ENCODE peak calls at places on chromosomes 4 and X, in six cellular contexts. V, E, U, L, S and Y are unnamed samples.

GRCh38 chrX:39822133-39822748 is 275.5 kb downstream of the BCOR start:
- DNase-seq in V (no peak), E (no peak), U (no peak), L (no peak), S (no peak), Y (no peak)

GRCh38 chr4:173505924-173506779 is 23.9 kb downstream of the HAND2 start:
- DNase-seq in V (peak; percentile 10), E (no peak), U (peak; percentile 49), L (no peak), S (no peak), Y (peak; percentile 89)

GRCh38 chr4:52874948-52875347 is 12.8 kb downstream of the RASL11B start:
- DNase-seq in V (no peak), E (no peak), U (no peak), L (no peak), S (no peak), Y (no peak)

GRCh38 chr4:187586892-187587291 is 408.7 kb upstream of the ZFP42 start:
- DNase-seq in V (no peak), E (no peak), U (no peak), L (no peak), S (no peak), Y (no peak)

GRCh38 chr4:83115656-83116285 is 1.2 kb upstream of the PLAC8 start:
- DNase-seq in V (no peak), E (no peak), U (no peak), L (no peak), S (no peak), Y (no peak)

GRCh38 chr4:140004580-140005314 is 149.2 kb downstream of the MAML3 start:
- DNase-seq in V (peak; percentile 44), E (no peak), U (no peak), L (no peak), S (no peak), Y (peak; percentile 16)

GRCh38 chr4:40194602-40195161 is 2.1 kb upstream of the RHOH start:
- DNase-seq in V (no peak), E (no peak), U (no peak), L (no peak), S (no peak), Y (no peak)

GRCh38 chr4:20253272-20253798 is 1.6 kb downstream of the SLIT2 start:
- DNase-seq in V (no peak), E (no peak), U (peak; percentile 4), L (no peak), S (no peak), Y (peak; percentile 47)

GRCh38 chrX:73850124-73851013 is 287.4 kb downstream of the CHIC1 start:
- DNase-seq in V (peak; percentile 19), E (peak; percentile 37), U (peak; percentile 31), L (no peak), S (no peak), Y (peak; percentile 51)

GRCh38 chrX:54492340-54492739 is 3.7 kb downstream of the FGD1 start:
- DNase-seq in V (no peak), E (no peak), U (peak; percentile 28), L (no peak), S (peak; percentile 25), Y (no peak)

GRCh38 chr4:121777625-121778024 is 12.7 kb upstream of the SMIM43 start:
- DNase-seq in V (no peak), E (no peak), U (peak; percentile 10), L (no peak), S (no peak), Y (no peak)

GRCh38 chr4:55625835-55626234 is 10.3 kb downstream of the NMU start:
- DNase-seq in V (no peak), E (no peak), U (no peak), L (no peak), S (no peak), Y (no peak)

GRCh38 chr4:48268956-48269860 is at the start of gene TEC:
- DNase-seq in V (no peak), E (peak; percentile 70), U (peak; percentile 74), L (no peak), S (no peak), Y (peak; percentile 56)